ENCODE peak calls at places on chromosome 5, in five cellular contexts. O is spleen, C is A549, W is HFF-Myc, R is fibroblast of lung. J is an unnamed sample.

GRCh38 chr5:148992265-148992664 is 70.6 kb downstream of the SH3TC2 start:
- DNase-seq in O (no peak), C (no peak), W (no peak), R (no peak), J (no peak)

GRCh38 chr5:59418766-59419165 is 474.8 kb downstream of the PDE4D start:
- DNase-seq in O (no peak), C (no peak), W (no peak), R (no peak), J (no peak)

GRCh38 chr5:168006473-168007130 is 284.8 kb upstream of the WWC1 start:
- DNase-seq in O (no peak), C (no peak), W (no peak), R (peak; percentile 14), J (no peak)

GRCh38 chr5:134026521-134027202 is 21.9 kb upstream of the VDAC1 start:
- DNase-seq in O (peak; percentile 70), C (peak; percentile 86), W (no peak), R (peak; percentile 61), J (no peak)

GRCh38 chr5:6328173-6328572 is 50.2 kb downstream of the MED10 start:
- DNase-seq in O (no peak), C (peak; percentile 25), W (peak; percentile 4), R (no peak), J (no peak)

GRCh38 chr5:115321309-115321708 is 24.9 kb upstream of the CCDC112 start:
- DNase-seq in O (no peak), C (no peak), W (no peak), R (no peak), J (no peak)

GRCh38 chr5:153432583-153432982 is 57.9 kb upstream of the GRIA1 start:
- DNase-seq in O (no peak), C (no peak), W (no peak), R (no peak), J (no peak)

GRCh38 chr5:163586431-163587033 is 81.1 kb downstream of the MAT2B start:
- DNase-seq in O (no peak), C (no peak), W (no peak), R (no peak), J (no peak)

GRCh38 chr5:151072234-151073025 is 8.4 kb downstream of the TNIP1 start:
- DNase-seq in O (peak; percentile 11), C (peak; percentile 79), W (no peak), R (peak; percentile 28), J (no peak)

GRCh38 chr5:1497271-1497777 is 26.4 kb downstream of the LPCAT1 start:
- DNase-seq in O (peak; percentile 90), C (no peak), W (no peak), R (no peak), J (no peak)

GRCh38 chr5:1242733-1243486 is 17.7 kb downstream of the SLC6A18 start:
- DNase-seq in O (no peak), C (no peak), W (no peak), R (no peak), J (no peak)

GRCh38 chr5:1692381-1692780 is 107.3 kb downstream of the MRPL36 start:
- DNase-seq in O (peak; percentile 7), C (no peak), W (no peak), R (no peak), J (no peak)

GRCh38 chr5:16936150-16937022 is at the start of gene MYO10:
- DNase-seq in O (peak; percentile 91), C (peak; percentile 83), W (no peak), R (peak; percentile 80), J (peak; percentile 33)

GRCh38 chr5:135072357-135073247 is 38.6 kb upstream of the PITX1 start:
- DNase-seq in O (peak; percentile 50), C (no peak), W (no peak), R (no peak), J (no peak)

GRCh38 chr5:138102454-138103320 is 18.9 kb downstream of the WNT8A start:
- DNase-seq in O (no peak), C (no peak), W (no peak), R (no peak), J (no peak)

GRCh38 chr5:5416733-5417132 is 5.7 kb upstream of the ICE1 start:
- DNase-seq in O (no peak), C (no peak), W (no peak), R (no peak), J (no peak)

GRCh38 chr5:2989517-2989916 is 238.0 kb upstream of the IRX2 start:
- DNase-seq in O (no peak), C (no peak), W (no peak), R (no peak), J (no peak)

GRCh38 chr5:74261906-74262305 is 378.6 kb downstream of the ENC1 start:
- DNase-seq in O (no peak), C (no peak), W (peak; percentile 72), R (peak; percentile 60), J (no peak)

GRCh38 chr5:11963227-11963626 is 59.0 kb upstream of the CTNND2 start:
- DNase-seq in O (no peak), C (no peak), W (no peak), R (no peak), J (no peak)

GRCh38 chr5:132526290-132526973 is 16.9 kb downstream of the IL5 start:
- DNase-seq in O (no peak), C (peak; percentile 59), W (peak; percentile 26), R (peak; percentile 58), J (no peak)

GRCh38 chr5:151234476-151235238 is 10.8 kb upstream of the CCDC69 start:
- DNase-seq in O (peak; percentile 92), C (peak; percentile 51), W (peak; percentile 38), R (peak; percentile 72), J (no peak)

GRCh38 chr5:97728920-97729319 is 545.9 kb upstream of the RIOK2 start:
- DNase-seq in O (no peak), C (no peak), W (no peak), R (no peak), J (no peak)

GRCh38 chr5:41270423-41271251 is 57.3 kb upstream of the C6 start:
- DNase-seq in O (no peak), C (peak; percentile 66), W (peak; percentile 35), R (peak; percentile 77), J (peak; percentile 54)

GRCh38 chr5:67166460-67166871 is 30.1 kb downstream of the CD180 start:
- DNase-seq in O (peak; percentile 92), C (no peak), W (no peak), R (no peak), J (no peak)

GRCh38 chr5:56534102-56534501 is 281.2 kb upstream of the MAP3K1 start:
- DNase-seq in O (no peak), C (peak; percentile 43), W (no peak), R (no peak), J (no peak)

GRCh38 chr5:150500905-150501304 is 7.0 kb upstream of the NDST1 start:
- DNase-seq in O (no peak), C (no peak), W (no peak), R (no peak), J (no peak)

GRCh38 chr5:65816729-65817128 is 94.7 kb downstream of the NLN start:
- DNase-seq in O (no peak), C (no peak), W (no peak), R (no peak), J (no peak)

GRCh38 chr5:176744584-176744965 is 65.8 kb upstream of the UNC5A start:
- DNase-seq in O (no peak), C (no peak), W (no peak), R (peak; percentile 2), J (no peak)

GRCh38 chr5:35924122-35924949 is 14.1 kb downstream of the CAPSL start:
- DNase-seq in O (no peak), C (no peak), W (no peak), R (peak; percentile 47), J (peak; percentile 91)

GRCh38 chr5:53515988-53516387 is 35.6 kb downstream of the FST start:
- DNase-seq in O (no peak), C (no peak), W (no peak), R (no peak), J (no peak)

GRCh38 chr5:54905246-54905770 is 80.1 kb downstream of the ESM1 start:
- DNase-seq in O (no peak), C (no peak), W (no peak), R (no peak), J (no peak)

GRCh38 chr5:177303121-177303924 is at the start of the genes PRELID1 and RAB24:
- DNase-seq in O (peak; percentile 97), C (peak; percentile 84), W (no peak), R (peak; percentile 79), J (no peak)

GRCh38 chr5:120942551-120942950 is 478.5 kb downstream of the PRR16 start:
- DNase-seq in O (no peak), C (no peak), W (peak; percentile 17), R (peak; percentile 74), J (no peak)

DNA sequence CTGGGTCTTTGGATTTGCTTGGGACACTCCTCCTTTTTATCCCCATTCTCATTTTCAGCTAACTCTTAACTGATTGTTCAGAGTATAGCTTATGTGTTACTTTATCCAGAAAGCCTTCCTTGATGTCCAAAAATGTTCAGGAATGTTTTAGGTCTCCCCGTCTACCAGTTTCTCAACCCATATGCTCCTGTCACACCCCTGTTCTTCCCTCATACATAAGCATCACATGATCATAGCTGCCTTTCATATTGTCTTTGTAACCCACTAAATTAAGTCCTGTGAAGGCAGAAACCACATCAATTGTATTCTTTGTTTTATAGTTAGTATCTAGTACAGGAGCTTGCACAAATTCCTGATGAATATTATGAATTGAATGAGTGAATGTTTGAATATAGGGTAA is 321.9 kb upstream of the ACTBL2 start:
- DNase-seq in O (no peak), C (no peak), W (no peak), R (no peak), J (no peak)
- TF ChIP-seq CTCF in O (no peak), C (no peak), W (no peak), R (no peak), J (no peak)

GRCh38 chr5:111183064-111183463 is 41.1 kb upstream of the CAMK4 start:
- DNase-seq in O (no peak), C (no peak), W (no peak), R (no peak), J (no peak)

DNA sequence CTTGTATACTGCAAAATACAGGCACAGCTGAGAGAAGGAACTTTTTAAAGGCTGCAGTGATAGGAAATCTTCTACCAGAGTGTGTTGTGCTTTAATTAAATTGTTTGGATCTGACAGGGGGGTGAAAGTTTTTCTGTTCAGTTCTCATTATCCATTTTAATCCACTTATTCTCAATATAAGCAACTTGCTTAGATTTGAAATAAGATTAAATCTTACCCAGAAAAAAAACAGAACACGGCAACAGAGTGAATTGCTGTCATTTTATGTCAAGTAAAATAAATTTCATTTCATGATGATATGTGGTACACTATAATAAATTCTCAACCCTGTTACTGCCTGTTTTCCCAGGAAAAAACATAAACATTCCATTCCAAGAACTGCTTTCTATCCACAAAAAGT is 37.1 kb upstream of the CAMK4 start:
- DNase-seq in O (no peak), C (no peak), W (no peak), R (no peak), J (no peak)
- H3K4me3 ChIP-seq in O (no peak overlapping the region), C (no peak overlapping the region), W (no peak overlapping the region), R (no peak overlapping the region), J (no peak overlapping the region)

GRCh38 chr5:34054330-34054729 is 11.3 kb upstream of the C1QTNF3 start:
- DNase-seq in O (no peak), C (no peak), W (no peak), R (no peak), J (no peak)
- TF ChIP-seq CTCF in O (no peak), C (no peak), W (no peak), R (no peak), J (no peak)

GRCh38 chr5:159772698-159773061 is 143.6 kb upstream of the ADRA1B start:
- DNase-seq in O (no peak), C (no peak), W (no peak), R (no peak), J (no peak)
- H3K4me3 ChIP-seq in O (peak overlapping the region; percentile 65), C (peak overlapping the region; percentile 41), W (peak overlapping the region; percentile 29), R (peak overlapping the region; percentile 52), J (peak overlapping the region; percentile 18)

J was measured in AG09309.